ENCODE peak calls at places on chromosomes 11 and 22, in six cellular contexts. K is H54, Z is A549, S is stomach, M is testis, D is adrenal gland. E is an unnamed sample.

GRCh38 chr11:10993186-10993585 is 135.3 kb upstream of the ZBED5 start:
- DNase-seq in M (no peak), S (no peak), K (no peak), D (no peak), Z (no peak), E (no peak)

GRCh38 chr22:23820748-23821211 is 18.0 kb downstream of the DERL3 start:
- DNase-seq in M (no peak), D (no peak), K (no peak), Z (no peak), S (no peak), E (peak; percentile 47)

GRCh38 chr11:31826530-31827438 is 15.7 kb upstream of the PAX6 start:
- DNase-seq in K (no peak), M (no peak), D (no peak), Z (no peak), S (no peak), E (no peak)

GRCh38 chr11:17931595-17931994 is 81.3 kb downstream of the SERGEF start:
- DNase-seq in M (no peak), Z (no peak), S (no peak), D (no peak), K (no peak), E (no peak)

GRCh38 chr11:131592152-131592551 is 221.7 kb downstream of the NTM start:
- DNase-seq in K (no peak), D (no peak), S (no peak), M (no peak), Z (no peak), E (no peak)

GRCh38 chr22:24695958-24696511 is 78.5 kb downstream of the PIWIL3 start:
- DNase-seq in Z (no peak), D (peak; percentile 13), M (no peak), K (no peak), S (peak; percentile 47), E (peak; percentile 10)

GRCh38 chr11:13463779-13464290 is 813 bp upstream of the BTBD10 start:
- DNase-seq in K (no peak), Z (no peak), M (no peak), D (no peak), S (no peak), E (peak; percentile 44)

GRCh38 chr22:23862103-23862502 is 4.4 kb downstream of the SLC2A11 start:
- DNase-seq in D (peak; percentile 63), M (peak; percentile 63), Z (peak; percentile 59), S (no peak), K (peak; percentile 35), E (peak; percentile 73)

GRCh38 chr11:78742430-78742829 is 167.8 kb upstream of the NARS2 start:
- DNase-seq in D (peak; percentile 2), Z (no peak), M (no peak), S (peak; percentile 92), K (no peak), E (no peak)

GRCh38 chr11:47943721-47944554 is 36.4 kb upstream of the PTPRJ start:
- DNase-seq in M (no peak), Z (peak; percentile 88), S (no peak), K (no peak), D (no peak), E (no peak)

GRCh38 chr22:22767876-22768602 is 119.6 kb upstream of the IGLL5 start:
- DNase-seq in Z (no peak), D (peak; percentile 62), K (no peak), M (peak; percentile 70), S (no peak), E (no peak)

GRCh38 chr22:50485221-50486131 is 1.2 kb upstream of the MIOX start:
- DNase-seq in Z (no peak), M (no peak), S (peak; percentile 86), K (no peak), D (peak; percentile 53), E (no peak)

GRCh38 chr11:12461516-12461915 is 84.1 kb downstream of the PARVA start:
- DNase-seq in Z (no peak), D (no peak), M (no peak), S (no peak), K (no peak), E (no peak)
- TF ChIP-seq POLR2A in Z (no peak), D (no peak), M (no peak), S (no peak), K (no peak), E (no peak)

GRCh38 chr11:16739326-16739875 is 954 bp downstream of the C11orf58 start:
- DNase-seq in M (no peak), Z (peak; percentile 15), D (no peak), K (no peak), S (no peak), E (peak; percentile 13)

GRCh38 chr11:16738949-16739262 is 459 bp downstream of the C11orf58 start:
- DNase-seq in K (no peak), S (no peak), M (no peak), Z (no peak), D (no peak), E (no peak)

GRCh38 chr11:16737860-16738197 is 618 bp upstream of the C11orf58 start:
- DNase-seq in M (peak; percentile 37), S (no peak), K (no peak), D (peak; percentile 13), Z (no peak), E (peak; percentile 38)

GRCh38 chr11:16741473-16741872 is 3.0 kb downstream of the C11orf58 start:
- DNase-seq in D (no peak), M (no peak), S (peak; percentile 49), Z (peak; percentile 7), K (no peak), E (no peak)

DNA sequence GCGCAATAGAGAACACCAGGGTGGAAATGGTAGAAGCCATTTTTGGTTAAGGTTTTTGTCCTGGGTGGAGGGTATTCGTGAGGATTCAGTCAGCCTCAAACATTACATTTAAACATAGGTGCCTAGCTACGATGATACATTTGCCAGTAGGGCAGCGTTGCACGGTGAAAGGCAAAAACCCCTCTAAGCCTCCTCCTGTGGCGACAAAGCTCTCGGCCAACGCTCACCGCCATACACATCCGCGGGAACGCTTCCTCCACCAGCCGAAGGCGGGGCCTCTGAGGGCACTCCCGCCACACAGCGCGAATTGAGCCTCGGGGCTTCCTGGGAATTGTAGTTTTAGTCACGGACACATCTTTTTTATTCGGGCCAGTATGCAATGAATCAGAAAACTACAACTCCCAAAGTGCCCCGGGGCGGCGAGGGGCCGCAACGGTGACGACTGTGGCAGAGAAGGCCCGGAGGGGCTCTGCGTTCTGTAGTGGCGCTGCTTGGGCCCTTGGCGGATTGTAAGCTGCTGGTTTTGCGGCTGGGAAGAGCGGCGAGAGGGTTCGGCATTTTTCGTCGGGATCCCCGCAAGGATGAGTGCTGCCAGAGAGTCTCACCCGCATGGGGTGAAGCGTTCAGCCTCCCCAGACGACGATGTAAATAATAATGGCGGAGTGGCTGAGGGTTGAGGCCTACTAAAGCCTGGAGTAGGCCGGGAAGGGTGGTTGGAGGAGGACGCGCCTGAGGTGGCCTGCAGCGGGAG is at the start of gene C11orf58:
- DNase-seq in K (peak; percentile 73), Z (peak; percentile 97), S (peak; percentile 96), M (peak; percentile 98), D (peak; percentile 97), E (peak; percentile 95)
- TF ChIP-seq POLR2A in K (peak; percentile 82), Z (peak; percentile 83), S (no peak), M (peak; percentile 69), D (peak; percentile 94), E (peak; percentile 98)

GRCh38 chr11:83033972-83034672 is 37.6 kb downstream of the RAB30 start:
- DNase-seq in K (peak; percentile 28), S (peak; percentile 31), Z (no peak), D (peak; percentile 63), M (peak; percentile 32), E (no peak)

GRCh38 chr11:83036701-83037100 is 35.0 kb downstream of the RAB30 start:
- DNase-seq in S (no peak), K (no peak), D (peak; percentile 29), Z (no peak), M (no peak), E (no peak)

GRCh38 chr11:83033367-83033766 is 38.3 kb downstream of the RAB30 start:
- DNase-seq in D (no peak), K (no peak), S (no peak), M (no peak), Z (no peak), E (no peak)

GRCh38 chr11:83034673-83035014 is 37.1 kb downstream of the RAB30 start:
- DNase-seq in S (no peak), K (no peak), Z (no peak), M (no peak), D (no peak), E (no peak)

GRCh38 chr11:83035070-83035854 is 36.4 kb downstream of the RAB30 start:
- DNase-seq in S (no peak), M (no peak), Z (no peak), D (no peak), K (no peak), E (peak; percentile 39)
- TF ChIP-seq POLR2A in S (no peak), M (no peak), Z (no peak), D (no peak), K (no peak), E (no peak)

DNA sequence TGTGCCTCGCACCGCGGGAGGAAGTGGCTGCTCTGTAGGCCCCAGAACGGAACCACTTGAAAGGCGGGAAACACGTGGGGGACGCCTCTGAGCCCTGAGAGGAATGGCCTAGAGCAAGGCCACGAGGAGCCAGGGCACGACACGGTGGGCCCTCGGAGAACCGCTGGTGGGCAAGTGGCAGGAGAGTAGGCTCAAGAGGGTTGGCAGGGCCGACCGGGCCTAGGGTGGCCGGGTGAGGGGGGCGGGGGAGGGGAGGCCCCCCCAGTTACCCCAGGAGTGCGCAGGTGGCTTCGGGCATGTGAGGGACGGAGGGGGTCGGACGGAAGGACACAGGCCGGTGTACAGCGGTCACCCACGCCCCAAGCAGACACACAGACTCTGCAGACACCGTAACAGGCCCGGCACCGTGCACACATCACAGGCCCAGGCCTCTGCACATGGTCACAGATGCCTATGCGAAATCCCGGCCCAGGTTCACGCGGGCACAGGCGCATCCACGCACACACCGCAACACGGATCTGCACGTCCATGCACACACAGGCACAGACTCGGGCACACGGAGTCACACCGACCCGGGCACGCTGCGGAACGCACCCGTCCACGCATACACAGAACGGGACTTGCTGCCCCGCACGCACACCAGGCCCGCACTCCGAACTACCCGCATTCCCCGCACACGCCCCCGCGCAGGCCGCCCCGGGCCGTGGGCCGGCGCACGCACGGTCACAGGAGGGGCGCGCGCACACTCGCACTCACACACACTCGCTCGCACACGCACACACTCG is at the start of gene MGAT3:
- DNase-seq in Z (peak; percentile 18), D (no peak), M (peak; percentile 48), K (no peak), S (no peak), E (no peak)
- TF ChIP-seq POLR2A in Z (no peak), D (no peak), M (no peak), K (no peak), S (no peak), E (no peak)

DNA sequence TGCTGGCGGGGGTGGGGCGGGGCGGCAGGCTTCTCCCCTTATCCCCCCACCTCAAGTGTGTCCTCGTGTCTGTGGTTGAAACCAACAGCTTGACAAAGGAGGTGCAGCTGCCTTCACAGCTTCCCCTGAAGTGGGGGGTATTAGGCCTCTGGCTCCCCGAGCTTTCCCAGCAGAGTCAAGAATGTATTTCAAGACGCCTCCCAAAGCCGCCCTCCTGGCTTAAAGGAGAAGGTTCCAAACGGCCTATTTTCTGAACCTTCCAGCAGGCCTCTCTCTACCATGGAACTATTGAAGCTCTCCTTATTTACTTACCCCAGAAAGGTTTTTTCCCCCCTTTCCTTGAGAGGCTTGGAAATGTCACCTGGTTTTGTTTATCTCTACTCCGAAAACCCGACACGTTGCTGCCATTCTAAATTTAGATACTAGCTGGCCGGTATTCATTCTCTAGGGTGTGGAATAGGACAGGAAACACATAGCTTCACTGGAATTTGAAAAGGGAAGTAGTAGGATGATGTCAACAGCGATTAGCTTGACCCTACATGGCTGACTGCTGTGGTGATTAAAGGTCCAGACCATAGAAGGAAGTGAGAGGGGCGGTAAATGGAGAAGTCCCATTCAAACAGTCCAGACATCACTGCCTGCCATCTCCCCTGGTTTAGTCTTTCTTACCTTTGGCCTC is 663 bp upstream of the PICALM start:
- DNase-seq in Z (peak; percentile 86), S (no peak), D (peak; percentile 50), K (peak; percentile 73), M (peak; percentile 27), E (peak; percentile 94)
- TF ChIP-seq POLR2A in Z (peak; percentile 50), S (no peak), D (no peak), K (peak; percentile 20), M (no peak), E (peak; percentile 11)